ENCODE peak calls at places on chromosomes 16 and 17, in ten cellular contexts. F is skeletal muscle cell; E is astrocyte of the spinal cord; P is stimulated activated CD4-positive, alpha-beta T cell treated with anti-CD3 and anti-CD28 coated beads, Interleukin-1b, Interleukin-23, amount 100 ng/mL, for 1 hour; G is NCI-H774; I is mucosa of descending colon; U is WTC11; B is CD8-positive, alpha-beta T cell; T is AG09309; M is esophagus muscularis mucosa. N is an unnamed sample.

GRCh38 chr16:57804111-57804837 is 2.0 kb upstream of the KIFC3 start:
- DNase-seq in F (no peak), E (no peak), P (no peak), G (no peak), I (no peak), U (no peak), B (no peak), T (no peak), M (no peak), N (no peak)

GRCh38 chr16:86120201-86120981 is 221.4 kb downstream of the IRF8 start:
- DNase-seq in F (no peak), E (no peak), P (no peak), G (no peak), I (no peak), U (no peak), B (no peak), T (no peak), M (no peak), N (no peak)

GRCh38 chr17:33492731-33493260 is 199.7 kb upstream of the ASIC2 start:
- DNase-seq in F (no peak), E (no peak), P (no peak), G (no peak), I (no peak), U (no peak), B (no peak), T (no peak), M (no peak), N (no peak)

GRCh38 chr17:37490638-37491614 is 1.2 kb downstream of the DUSP14 start:
- DNase-seq in F (peak; percentile 62), E (peak; percentile 87), P (no peak), G (no peak), I (no peak), U (peak; percentile 41), B (no peak), T (no peak), M (no peak), N (peak; percentile 53)

GRCh38 chr17:6639651-6640535 is 618 bp downstream of the KIAA0753 start:
- DNase-seq in F (no peak), E (peak; percentile 9), P (no peak), G (no peak), I (peak; percentile 64), U (peak; percentile 29), B (no peak), T (no peak), M (no peak), N (peak; percentile 49)

GRCh38 chr17:79298801-79299200 is 224.2 kb downstream of the ENGASE start:
- DNase-seq in F (no peak), E (no peak), P (no peak), G (no peak), I (no peak), U (no peak), B (no peak), T (no peak), M (no peak), N (no peak)

GRCh38 chr16:30121741-30122620 is 1.0 kb downstream of the MAPK3 start:
- DNase-seq in F (no peak), E (peak; percentile 25), P (no peak), G (no peak), I (peak; percentile 75), U (no peak), B (no peak), T (no peak), M (peak; percentile 92), N (peak; percentile 71)

GRCh38 chr17:30831257-30831656 is 509 bp upstream of the ATAD5 start:
- DNase-seq in F (no peak), E (no peak), P (no peak), G (no peak), I (no peak), U (no peak), B (no peak), T (no peak), M (no peak), N (no peak)

GRCh38 chr17:78852709-78853111 is 12.1 kb upstream of the USP36 start:
- DNase-seq in F (no peak), E (no peak), P (no peak), G (no peak), I (no peak), U (peak; percentile 52), B (no peak), T (no peak), M (no peak), N (no peak)

GRCh38 chr16:66335704-66336329 is 30.7 kb upstream of the CDH5 start:
- DNase-seq in F (peak; percentile 61), E (peak; percentile 74), P (no peak), G (peak; percentile 67), I (no peak), U (no peak), B (no peak), T (no peak), M (no peak), N (no peak)

GRCh38 chr17:2815781-2816185 is 19.5 kb downstream of the RAP1GAP2 start:
- DNase-seq in F (no peak), E (no peak), P (no peak), G (no peak), I (no peak), U (no peak), B (no peak), T (no peak), M (no peak), N (no peak)

GRCh38 chr17:71118039-71118438 is 948.7 kb downstream of the KCNJ2 start:
- DNase-seq in F (no peak), E (peak; percentile 33), P (no peak), G (peak; percentile 62), I (no peak), U (no peak), B (no peak), T (no peak), M (no peak), N (no peak)

GRCh38 chr17:28471531-28472342 is 1.7 kb upstream of the SLC13A2 start:
- DNase-seq in F (no peak), E (no peak), P (no peak), G (no peak), I (peak; percentile 27), U (no peak), B (no peak), T (no peak), M (no peak), N (no peak)

GRCh38 chr17:38768417-38768816 is 15.9 kb downstream of the PSMB3 start:
- DNase-seq in F (no peak), E (no peak), P (no peak), G (no peak), I (no peak), U (no peak), B (no peak), T (no peak), M (no peak), N (no peak)

GRCh38 chr17:62899349-62899748 is 66.7 kb upstream of the TANC2 start:
- DNase-seq in F (no peak), E (no peak), P (no peak), G (no peak), I (no peak), U (no peak), B (no peak), T (no peak), M (no peak), N (no peak)

GRCh38 chr17:68564415-68565111 is 36.6 kb downstream of the FAM20A start:
- DNase-seq in F (no peak), E (no peak), P (no peak), G (no peak), I (no peak), U (no peak), B (no peak), T (no peak), M (no peak), N (no peak)

GRCh38 chr16:14420721-14421488 is 209.2 kb downstream of the PARN start:
- DNase-seq in F (no peak), E (no peak), P (no peak), G (no peak), I (no peak), U (no peak), B (no peak), T (no peak), M (no peak), N (no peak)

GRCh38 chr16:19559242-19559910 is 3.9 kb downstream of the VPS35L start:
- DNase-seq in F (peak; percentile 14), E (peak; percentile 72), P (no peak), G (peak; percentile 24), I (no peak), U (no peak), B (no peak), T (peak; percentile 34), M (no peak), N (no peak)

GRCh38 chr17:48541574-48542113 is 3.3 kb downstream of the HOXB2 start:
- DNase-seq in F (no peak), E (peak; percentile 77), P (no peak), G (peak; percentile 76), I (peak; percentile 65), U (no peak), B (peak; percentile 34), T (no peak), M (no peak), N (no peak)

GRCh38 chr17:74008196-74008595 is 195.3 kb upstream of the RPL38 start:
- DNase-seq in F (no peak), E (no peak), P (no peak), G (peak; percentile 63), I (no peak), U (peak; percentile 46), B (no peak), T (no peak), M (no peak), N (no peak)

GRCh38 chr17:7289256-7290032 is 5.0 kb downstream of the YBX2 start:
- DNase-seq in F (no peak), E (no peak), P (no peak), G (no peak), I (no peak), U (no peak), B (no peak), T (no peak), M (no peak), N (no peak)

GRCh38 chr17:42697108-42697811 is 14.9 kb downstream of the CNTNAP1 start:
- DNase-seq in F (no peak), E (no peak), P (no peak), G (no peak), I (peak; percentile 7), U (no peak), B (no peak), T (no peak), M (no peak), N (no peak)

GRCh38 chr16:72721981-72722380 is 325.9 kb downstream of the ZFHX3 start:
- DNase-seq in F (no peak), E (no peak), P (no peak), G (no peak), I (no peak), U (no peak), B (no peak), T (no peak), M (no peak), N (no peak)

GRCh38 chr16:9763505-9763904 is 418.7 kb downstream of the GRIN2A start:
- DNase-seq in F (no peak), E (no peak), P (no peak), G (no peak), I (no peak), U (no peak), B (no peak), T (no peak), M (no peak), N (no peak)

GRCh38 chr16:66650707-66651473 is 45.7 kb downstream of the CMTM4 start:
- DNase-seq in F (peak; percentile 35), E (peak; percentile 86), P (peak; percentile 40), G (peak; percentile 55), I (peak; percentile 62), U (peak; percentile 88), B (peak; percentile 82), T (no peak), M (peak; percentile 94), N (peak; percentile 90)

GRCh38 chr17:62565817-62566216 is 61.7 kb upstream of the MRC2 start:
- DNase-seq in F (peak; percentile 26), E (peak; percentile 65), P (no peak), G (no peak), I (no peak), U (no peak), B (no peak), T (no peak), M (no peak), N (no peak)

N was measured in ureter.